ENCODE peak calls at places on chromosomes 1 and 21, in nine cellular contexts. One of them, this sample, is unnamed.
A peak's percentile ranks its signal among the peaks of the same experiment; 100 is the strongest.

GRCh38 chr1:32335951-32336867 is at the start of gene MARCKSL1:
- DNase-seq in stimulated activated CD4-positive, alpha-beta T cell treated with anti-CD3 and anti-CD28 coated beads, Interleukin-4, amount 100 ng/mL, for 4 hours: peak; percentile 84
- DNase-seq in adrenal gland: peak; percentile 76
- DNase-seq in thoracic aorta: peak; percentile 36
- DNase-seq in iris pigment epithelial cell: peak; percentile 60
- DNase-seq in NCI-H2107: peak; percentile 87
- DNase-seq in brain pericyte: no peak
- DNase-seq in glomerular endothelial cell: no peak
- DNase-seq in amniotic stem cell: peak; percentile 31
- DNase-seq in this sample: no peak

GRCh38 chr1:153780551-153780950 is 5.3 kb downstream of the SLC27A3 start:
- DNase-seq in NCI-H2107: no peak
- DNase-seq in iris pigment epithelial cell: no peak
- DNase-seq in adrenal gland: no peak
- DNase-seq in amniotic stem cell: no peak
- DNase-seq in thoracic aorta: no peak
- DNase-seq in brain pericyte: no peak
- DNase-seq in glomerular endothelial cell: no peak
- DNase-seq in stimulated activated CD4-positive, alpha-beta T cell treated with anti-CD3 and anti-CD28 coated beads, Interleukin-4, amount 100 ng/mL, for 4 hours: no peak
- DNase-seq in this sample: no peak

GRCh38 chr1:81876901-81877750 is 76.4 kb downstream of the ADGRL2 start:
- DNase-seq in stimulated activated CD4-positive, alpha-beta T cell treated with anti-CD3 and anti-CD28 coated beads, Interleukin-4, amount 100 ng/mL, for 4 hours: no peak
- DNase-seq in brain pericyte: no peak
- DNase-seq in thoracic aorta: no peak
- DNase-seq in glomerular endothelial cell: no peak
- DNase-seq in amniotic stem cell: no peak
- DNase-seq in adrenal gland: no peak
- DNase-seq in iris pigment epithelial cell: peak; percentile 67
- DNase-seq in NCI-H2107: no peak
- DNase-seq in this sample: no peak

GRCh38 chr21:36079010-36079649 is 9.3 kb downstream of the CBR1 start:
- DNase-seq in glomerular endothelial cell: no peak
- DNase-seq in brain pericyte: no peak
- DNase-seq in iris pigment epithelial cell: no peak
- DNase-seq in adrenal gland: no peak
- DNase-seq in thoracic aorta: no peak
- DNase-seq in stimulated activated CD4-positive, alpha-beta T cell treated with anti-CD3 and anti-CD28 coated beads, Interleukin-4, amount 100 ng/mL, for 4 hours: peak; percentile 40
- DNase-seq in NCI-H2107: no peak
- DNase-seq in amniotic stem cell: no peak
- DNase-seq in this sample: no peak

GRCh38 chr1:74689800-74690696 is 16.5 kb upstream of the ERICH3 start:
- DNase-seq in thoracic aorta: no peak
- DNase-seq in amniotic stem cell: peak; percentile 32
- DNase-seq in adrenal gland: peak; percentile 53
- DNase-seq in stimulated activated CD4-positive, alpha-beta T cell treated with anti-CD3 and anti-CD28 coated beads, Interleukin-4, amount 100 ng/mL, for 4 hours: no peak
- DNase-seq in glomerular endothelial cell: peak; percentile 29
- DNase-seq in brain pericyte: peak; percentile 29
- DNase-seq in iris pigment epithelial cell: peak; percentile 51
- DNase-seq in NCI-H2107: peak; percentile 48
- DNase-seq in this sample: peak; percentile 33

GRCh38 chr21:20551939-20552338 is 446.3 kb upstream of the NCAM2 start:
- DNase-seq in amniotic stem cell: no peak
- DNase-seq in adrenal gland: no peak
- DNase-seq in NCI-H2107: no peak
- DNase-seq in thoracic aorta: no peak
- DNase-seq in stimulated activated CD4-positive, alpha-beta T cell treated with anti-CD3 and anti-CD28 coated beads, Interleukin-4, amount 100 ng/mL, for 4 hours: no peak
- DNase-seq in glomerular endothelial cell: no peak
- DNase-seq in brain pericyte: no peak
- DNase-seq in iris pigment epithelial cell: no peak
- DNase-seq in this sample: no peak

GRCh38 chr1:68065766-68066165 is 15.3 kb upstream of the DIRAS3 start:
- DNase-seq in thoracic aorta: no peak
- DNase-seq in NCI-H2107: no peak
- DNase-seq in glomerular endothelial cell: no peak
- DNase-seq in adrenal gland: no peak
- DNase-seq in stimulated activated CD4-positive, alpha-beta T cell treated with anti-CD3 and anti-CD28 coated beads, Interleukin-4, amount 100 ng/mL, for 4 hours: no peak
- DNase-seq in amniotic stem cell: no peak
- DNase-seq in iris pigment epithelial cell: no peak
- DNase-seq in brain pericyte: no peak
- DNase-seq in this sample: no peak

GRCh38 chr1:228919919-228920318 is 184.6 kb downstream of the RHOU start:
- DNase-seq in thoracic aorta: no peak
- DNase-seq in glomerular endothelial cell: no peak
- DNase-seq in brain pericyte: no peak
- DNase-seq in stimulated activated CD4-positive, alpha-beta T cell treated with anti-CD3 and anti-CD28 coated beads, Interleukin-4, amount 100 ng/mL, for 4 hours: no peak
- DNase-seq in amniotic stem cell: no peak
- DNase-seq in NCI-H2107: no peak
- DNase-seq in iris pigment epithelial cell: no peak
- DNase-seq in adrenal gland: no peak
- DNase-seq in this sample: no peak

GRCh38 chr1:198211696-198212095 is 54.9 kb downstream of the NEK7 start:
- DNase-seq in brain pericyte: no peak
- DNase-seq in iris pigment epithelial cell: no peak
- DNase-seq in glomerular endothelial cell: no peak
- DNase-seq in stimulated activated CD4-positive, alpha-beta T cell treated with anti-CD3 and anti-CD28 coated beads, Interleukin-4, amount 100 ng/mL, for 4 hours: no peak
- DNase-seq in NCI-H2107: no peak
- DNase-seq in thoracic aorta: no peak
- DNase-seq in amniotic stem cell: no peak
- DNase-seq in adrenal gland: no peak
- DNase-seq in this sample: no peak

GRCh38 chr1:33147997-33148314 is 33.9 kb downstream of the TRIM62 start:
- DNase-seq in iris pigment epithelial cell: peak; percentile 54
- DNase-seq in amniotic stem cell: no peak
- DNase-seq in thoracic aorta: no peak
- DNase-seq in glomerular endothelial cell: no peak
- DNase-seq in NCI-H2107: no peak
- DNase-seq in stimulated activated CD4-positive, alpha-beta T cell treated with anti-CD3 and anti-CD28 coated beads, Interleukin-4, amount 100 ng/mL, for 4 hours: no peak
- DNase-seq in adrenal gland: no peak
- DNase-seq in brain pericyte: no peak
- DNase-seq in this sample: no peak

GRCh38 chr1:19960621-19961020 is 18.8 kb downstream of the PLA2G2A start:
- DNase-seq in iris pigment epithelial cell: no peak
- DNase-seq in NCI-H2107: no peak
- DNase-seq in glomerular endothelial cell: no peak
- DNase-seq in stimulated activated CD4-positive, alpha-beta T cell treated with anti-CD3 and anti-CD28 coated beads, Interleukin-4, amount 100 ng/mL, for 4 hours: no peak
- DNase-seq in thoracic aorta: no peak
- DNase-seq in adrenal gland: no peak
- DNase-seq in brain pericyte: no peak
- DNase-seq in amniotic stem cell: no peak
- DNase-seq in this sample: no peak

GRCh38 chr1:235675152-235675890 is 25.7 kb upstream of the GNG4 start:
- DNase-seq in stimulated activated CD4-positive, alpha-beta T cell treated with anti-CD3 and anti-CD28 coated beads, Interleukin-4, amount 100 ng/mL, for 4 hours: no peak
- DNase-seq in amniotic stem cell: no peak
- DNase-seq in adrenal gland: no peak
- DNase-seq in NCI-H2107: no peak
- DNase-seq in iris pigment epithelial cell: peak; percentile 69
- DNase-seq in glomerular endothelial cell: no peak
- DNase-seq in brain pericyte: no peak
- DNase-seq in thoracic aorta: no peak
- DNase-seq in this sample: no peak

GRCh38 chr1:111127923-111128643 is 11.8 kb downstream of the DRAM2 start:
- DNase-seq in stimulated activated CD4-positive, alpha-beta T cell treated with anti-CD3 and anti-CD28 coated beads, Interleukin-4, amount 100 ng/mL, for 4 hours: no peak
- DNase-seq in adrenal gland: no peak
- DNase-seq in glomerular endothelial cell: no peak
- DNase-seq in NCI-H2107: no peak
- DNase-seq in amniotic stem cell: no peak
- DNase-seq in thoracic aorta: no peak
- DNase-seq in iris pigment epithelial cell: no peak
- DNase-seq in brain pericyte: no peak
- DNase-seq in this sample: no peak

GRCh38 chr1:180290265-180291001 is 60.4 kb downstream of the LHX4 start:
- DNase-seq in amniotic stem cell: no peak
- DNase-seq in adrenal gland: no peak
- DNase-seq in brain pericyte: no peak
- DNase-seq in thoracic aorta: no peak
- DNase-seq in stimulated activated CD4-positive, alpha-beta T cell treated with anti-CD3 and anti-CD28 coated beads, Interleukin-4, amount 100 ng/mL, for 4 hours: no peak
- DNase-seq in NCI-H2107: no peak
- DNase-seq in glomerular endothelial cell: no peak
- DNase-seq in iris pigment epithelial cell: no peak
- DNase-seq in this sample: no peak

GRCh38 chr21:25360593-25360992 is 246.7 kb downstream of the MRPL39 start:
- DNase-seq in amniotic stem cell: no peak
- DNase-seq in NCI-H2107: no peak
- DNase-seq in stimulated activated CD4-positive, alpha-beta T cell treated with anti-CD3 and anti-CD28 coated beads, Interleukin-4, amount 100 ng/mL, for 4 hours: no peak
- DNase-seq in glomerular endothelial cell: no peak
- DNase-seq in brain pericyte: no peak
- DNase-seq in iris pigment epithelial cell: no peak
- DNase-seq in thoracic aorta: no peak
- DNase-seq in adrenal gland: no peak
- DNase-seq in this sample: no peak